ENCODE peak calls at places on chromosomes 2 and 18, in nine cellular contexts. S, L, Y, J, D, P, O, K and X are unnamed samples.

GRCh38 chr2:231711677-231712461 is 3.5 kb downstream of the PTMA start:
- DNase-seq in S (no peak), L (no peak), Y (no peak), J (no peak), D (no peak), P (no peak), O (no peak), K (no peak), X (no peak)

GRCh38 chr2:28516950-28517349 is 21.1 kb downstream of the PLB1 start:
- DNase-seq in S (no peak), L (no peak), Y (no peak), J (no peak), D (no peak), P (no peak), O (no peak), K (no peak), X (no peak)

GRCh38 chr2:111168528-111168929 is 47.8 kb downstream of the BCL2L11 start:
- DNase-seq in S (peak), L (peak), Y (peak), J (peak), D (no peak), P (no peak), O (peak), K (no peak), X (peak)

GRCh38 chr2:148875387-148876051 is 492 bp downstream of the KIF5C start:
- DNase-seq in S (no peak), L (no peak), Y (no peak), J (no peak), D (peak), P (no peak), O (no peak), K (no peak), X (no peak)

GRCh38 chr2:238860966-238861730 is 13.3 kb downstream of the TWIST2 start:
- DNase-seq in S (no peak), L (no peak), Y (no peak), J (no peak), D (no peak), P (no peak), O (no peak), K (no peak), X (no peak)

GRCh38 chr2:227565080-227565479 is 33.6 kb upstream of the SCYGR2 start:
- DNase-seq in S (no peak), L (no peak), Y (no peak), J (no peak), D (no peak), P (no peak), O (no peak), K (no peak), X (no peak)

GRCh38 chr18:62485684-62486083 is 37.1 kb upstream of the ZCCHC2 start:
- DNase-seq in S (peak), L (no peak), Y (no peak), J (peak), D (no peak), P (peak), O (peak), K (peak), X (peak)

GRCh38 chr2:145807978-145808377 is 1288.1 kb upstream of the ZEB2 start:
- DNase-seq in S (peak), L (no peak), Y (no peak), J (no peak), D (no peak), P (no peak), O (no peak), K (no peak), X (peak)

GRCh38 chr2:158487419-158487818 is 30.7 kb downstream of the PKP4 start:
- DNase-seq in S (peak), L (no peak), Y (no peak), J (peak), D (no peak), P (no peak), O (no peak), K (no peak), X (peak)

GRCh38 chr2:75790121-75790520 is 79.4 kb upstream of the GCFC2 start:
- DNase-seq in S (no peak), L (no peak), Y (no peak), J (no peak), D (no peak), P (no peak), O (no peak), K (no peak), X (peak)

GRCh38 chr2:238920601-238921001 is 72.7 kb downstream of the TWIST2 start:
- DNase-seq in S (no peak), L (no peak), Y (no peak), J (no peak), D (no peak), P (no peak), O (no peak), K (no peak), X (no peak)

GRCh38 chr2:224884188-224884587 is 158.1 kb downstream of the DOCK10 start:
- DNase-seq in S (peak), L (no peak), Y (no peak), J (no peak), D (no peak), P (no peak), O (no peak), K (no peak), X (peak)

GRCh38 chr2:171272039-171272438 is 111.3 kb upstream of the TLK1 start:
- DNase-seq in S (peak), L (no peak), Y (no peak), J (peak), D (peak), P (peak), O (no peak), K (peak), X (peak)

GRCh38 chr2:45716915-45717314 is 65.4 kb downstream of the PRKCE start:
- DNase-seq in S (no peak), L (no peak), Y (no peak), J (no peak), D (no peak), P (no peak), O (no peak), K (no peak), X (no peak)

GRCh38 chr2:28751956-28752607 is 452 bp downstream of the PPP1CB start:
- DNase-seq in S (no peak), L (peak), Y (peak), J (no peak), D (no peak), P (no peak), O (peak), K (no peak), X (no peak)

GRCh38 chr2:9558948-9559381 is 3.3 kb upstream of the ADAM17 start:
- DNase-seq in S (peak), L (peak), Y (no peak), J (peak), D (no peak), P (no peak), O (no peak), K (peak), X (peak)

GRCh38 chr2:48479923-48480322 is 50.0 kb upstream of the STON1 start:
- DNase-seq in S (no peak), L (no peak), Y (no peak), J (no peak), D (no peak), P (no peak), O (peak), K (no peak), X (no peak)

GRCh38 chr2:65868177-65868576 is 435.8 kb upstream of the SPRED2 start:
- DNase-seq in S (no peak), L (no peak), Y (no peak), J (no peak), D (no peak), P (no peak), O (no peak), K (no peak), X (no peak)

GRCh38 chr2:179758636-179759035 is 102.8 kb downstream of the ZNF385B start:
- DNase-seq in S (no peak), L (no peak), Y (no peak), J (no peak), D (no peak), P (no peak), O (no peak), K (no peak), X (no peak)

GRCh38 chr18:48946329-48946835 is 4.4 kb downstream of the SMAD7 start:
- DNase-seq in S (peak), L (no peak), Y (no peak), J (peak), D (peak), P (no peak), O (no peak), K (no peak), X (peak)

GRCh38 chr18:48948112-48949050 is 2.4 kb downstream of the SMAD7 start:
- DNase-seq in S (peak), L (no peak), Y (no peak), J (no peak), D (no peak), P (peak), O (no peak), K (no peak), X (peak)

GRCh38 chr18:48947102-48947501 is 3.7 kb downstream of the SMAD7 start:
- DNase-seq in S (no peak), L (no peak), Y (no peak), J (no peak), D (no peak), P (no peak), O (no peak), K (no peak), X (peak)

GRCh38 chr18:48949051-48949605 is 1.6 kb downstream of the SMAD7 start:
- DNase-seq in S (no peak), L (no peak), Y (no peak), J (no peak), D (peak), P (no peak), O (peak), K (no peak), X (peak)

DNA sequence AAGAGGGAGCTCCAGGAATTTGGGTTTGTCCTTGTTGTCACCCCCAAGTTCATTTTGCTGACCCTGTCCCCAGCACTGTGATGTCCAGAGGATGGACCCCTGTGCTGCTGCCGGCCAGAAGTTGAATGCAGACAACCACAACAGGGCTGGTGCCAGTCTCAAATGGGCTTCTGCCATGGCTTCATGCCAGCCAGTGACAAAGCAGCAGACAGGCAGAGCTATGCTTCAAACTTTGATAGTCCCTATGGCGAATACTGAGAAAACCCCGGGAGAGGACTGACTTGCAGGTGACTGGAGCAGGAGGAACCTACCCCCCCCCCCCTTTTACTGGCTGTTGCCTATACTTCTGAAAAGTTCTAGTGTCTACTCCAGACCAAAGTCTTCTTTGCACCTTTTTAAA is 3.2 kb downstream of the SMAD7 start:
- DNase-seq in S (no peak), L (peak), Y (peak), J (no peak), D (peak), P (no peak), O (no peak), K (no peak), X (peak)
- H3K4me3 ChIP-seq in S (peak), L (peak), Y (peak), J (peak), D (peak), P (peak), O (no peak), K (peak), X (peak)

GRCh38 chr2:174337337-174338154 is 2.8 kb downstream of the SP9 start:
- DNase-seq in S (no peak), L (peak), Y (no peak), J (no peak), D (no peak), P (no peak), O (no peak), K (no peak), X (no peak)
- H3K4me3 ChIP-seq in S (peak), L (no peak), Y (peak), J (no peak), D (peak), P (no peak), O (no peak), K (no peak), X (no peak)

GRCh38 chr18:28208712-28209265 is 31.9 kb upstream of the CDH2 start:
- DNase-seq in S (no peak), L (no peak), Y (no peak), J (no peak), D (no peak), P (no peak), O (no peak), K (no peak), X (no peak)
- H3K4me3 ChIP-seq in S (no peak), L (no peak), Y (no peak), J (no peak), D (no peak), P (no peak), O (no peak), K (no peak), X (no peak)

GRCh38 chr2:240818293-240818542 is 1.8 kb downstream of the KIF1A start:
- DNase-seq in S (no peak), L (no peak), Y (no peak), J (no peak), D (no peak), P (no peak), O (no peak), K (no peak), X (no peak)
- H3K4me3 ChIP-seq in S (no peak), L (no peak), Y (no peak), J (no peak), D (peak), P (peak), O (no peak), K (no peak), X (no peak)

GRCh38 chr2:152696476-152696875 is 20.8 kb downstream of the PRPF40A start:
- DNase-seq in S (no peak), L (no peak), Y (no peak), J (no peak), D (no peak), P (no peak), O (no peak), K (no peak), X (no peak)

GRCh38 chr2:152706477-152707020 is 10.7 kb downstream of the PRPF40A start:
- DNase-seq in S (no peak), L (no peak), Y (no peak), J (no peak), D (no peak), P (peak), O (no peak), K (no peak), X (no peak)

GRCh38 chr2:152695763-152696162 is 21.5 kb downstream of the PRPF40A start:
- DNase-seq in S (no peak), L (no peak), Y (no peak), J (no peak), D (no peak), P (no peak), O (no peak), K (no peak), X (no peak)

DNA sequence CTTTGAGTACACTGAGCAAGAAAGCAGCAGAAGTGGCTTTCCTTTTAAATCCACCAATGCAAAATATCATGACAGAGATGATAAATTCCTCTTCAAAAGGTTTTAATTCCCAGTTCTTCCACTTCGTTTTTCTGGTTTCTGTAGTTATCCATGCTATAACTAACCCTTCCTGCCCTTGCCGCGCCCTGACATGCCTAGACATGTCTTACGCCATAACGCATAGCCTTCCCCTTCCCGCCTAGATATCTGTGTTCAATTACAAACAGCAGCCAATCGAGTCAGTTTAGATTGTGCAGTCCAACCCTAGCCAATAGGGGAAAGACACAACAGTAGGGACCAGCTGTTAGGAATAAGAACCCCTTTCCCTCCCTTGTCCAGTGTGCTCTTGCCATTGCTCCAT is 16.1 kb downstream of the PRPF40A start:
- DNase-seq in S (no peak), L (no peak), Y (no peak), J (no peak), D (no peak), P (no peak), O (no peak), K (no peak), X (no peak)
- H3K4me3 ChIP-seq in S (no peak), L (no peak), Y (no peak), J (no peak), D (no peak), P (no peak), O (no peak), K (no peak), X (no peak)

GRCh38 chr2:40658917-40659316 is 207.0 kb upstream of the SLC8A1 start:
- DNase-seq in S (peak), L (no peak), Y (no peak), J (peak), D (no peak), P (no peak), O (no peak), K (no peak), X (peak)
- H3K4me3 ChIP-seq in S (no peak), L (no peak), Y (no peak), J (no peak), D (no peak), P (no peak), O (no peak), K (no peak), X (no peak)

DNA sequence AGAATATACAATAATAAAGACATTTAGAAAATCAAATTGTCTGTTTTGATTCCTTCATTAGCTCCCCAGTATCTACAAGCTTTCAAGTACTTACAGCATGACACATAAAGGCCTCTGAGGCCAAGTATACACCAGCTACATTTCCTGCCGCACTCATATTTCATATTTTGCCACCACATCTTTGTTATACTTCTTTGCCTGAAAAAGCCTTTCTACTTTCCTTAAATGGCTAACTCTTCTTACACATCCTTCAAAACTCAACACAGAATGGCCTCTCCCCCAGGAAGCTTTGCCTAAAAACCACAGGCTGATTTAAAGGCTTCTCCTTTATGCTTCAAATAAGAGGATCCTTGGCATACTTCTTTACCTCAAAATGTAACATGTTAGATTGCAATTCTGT is 4.5 kb downstream of the STK17B start:
- DNase-seq in S (peak), L (no peak), Y (no peak), J (peak), D (no peak), P (no peak), O (peak), K (no peak), X (peak)
- H3K4me3 ChIP-seq in S (peak), L (no peak), Y (no peak), J (no peak), D (no peak), P (no peak), O (no peak), K (no peak), X (no peak)

GRCh38 chr2:19462228-19462627 is 103.8 kb upstream of the OSR1 start:
- DNase-seq in S (no peak), L (no peak), Y (no peak), J (no peak), D (no peak), P (no peak), O (no peak), K (no peak), X (peak)

GRCh38 chr2:19461504-19461903 is 103.1 kb upstream of the OSR1 start:
- DNase-seq in S (no peak), L (no peak), Y (no peak), J (no peak), D (no peak), P (no peak), O (no peak), K (no peak), X (no peak)

GRCh38 chr2:19460761-19461160 is 102.3 kb upstream of the OSR1 start:
- DNase-seq in S (no peak), L (no peak), Y (no peak), J (no peak), D (no peak), P (no peak), O (no peak), K (no peak), X (no peak)

DNA sequence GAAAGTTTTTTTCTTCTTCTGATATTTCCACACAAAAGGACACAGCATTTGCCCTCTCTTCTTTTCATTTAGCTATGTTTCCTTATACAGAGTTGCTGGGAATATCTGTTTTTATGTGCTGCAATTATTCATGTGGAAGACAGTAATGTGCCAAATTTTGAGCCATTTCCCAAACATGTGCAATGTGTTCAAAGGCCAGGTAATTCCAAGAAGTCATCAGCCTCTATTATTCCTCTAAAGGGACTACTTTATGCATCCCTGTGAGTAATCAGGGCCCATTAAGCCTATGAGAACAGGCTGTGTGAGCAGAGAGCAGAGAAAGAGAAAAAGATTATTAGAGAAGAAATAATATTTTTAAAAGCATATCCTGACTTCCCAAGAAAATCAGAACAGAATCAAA is 107.5 kb upstream of the OSR1 start:
- DNase-seq in S (no peak), L (no peak), Y (no peak), J (no peak), D (no peak), P (no peak), O (no peak), K (no peak), X (no peak)
- H3K4me3 ChIP-seq in S (no peak), L (no peak), Y (no peak), J (no peak), D (no peak), P (no peak), O (no peak), K (no peak), X (no peak)

GRCh38 chr2:128534688-128535392 is 216.2 kb upstream of the HS6ST1 start:
- DNase-seq in S (no peak), L (no peak), Y (no peak), J (no peak), D (no peak), P (no peak), O (no peak), K (no peak), X (no peak)

GRCh38 chr2:128538401-128538800 is 219.7 kb upstream of the HS6ST1 start:
- DNase-seq in S (peak), L (no peak), Y (no peak), J (no peak), D (no peak), P (no peak), O (no peak), K (no peak), X (no peak)

GRCh38 chr2:128535928-128536327 is 217.3 kb upstream of the HS6ST1 start:
- DNase-seq in S (peak), L (no peak), Y (no peak), J (peak), D (no peak), P (no peak), O (no peak), K (peak), X (peak)

GRCh38 chr2:128537646-128538045 is 219.0 kb upstream of the HS6ST1 start:
- DNase-seq in S (no peak), L (no peak), Y (no peak), J (peak), D (no peak), P (no peak), O (no peak), K (no peak), X (no peak)

GRCh38 chr2:128536925-128537620 is 218.4 kb upstream of the HS6ST1 start:
- DNase-seq in S (peak), L (no peak), Y (no peak), J (peak), D (no peak), P (no peak), O (no peak), K (peak), X (peak)
- H3K4me3 ChIP-seq in S (no peak), L (no peak), Y (no peak), J (no peak), D (no peak), P (no peak), O (no peak), K (no peak), X (no peak)

GRCh38 chr2:56183643-56184499 is at the start of gene CCDC85A:
- DNase-seq in S (peak), L (peak), Y (peak), J (peak), D (peak), P (peak), O (peak), K (no peak), X (peak)
- H3K4me3 ChIP-seq in S (peak), L (peak), Y (peak), J (peak), D (peak), P (peak), O (no peak), K (peak), X (peak)